ENCODE peak calls at places on chromosome X, in six cellular contexts. One of them, this sample, is unnamed.

GRCh38 chrX:72662020-72662747 is 51.9 kb downstream of the PHKA1 start:
- DNase-seq in fibroblast of mammary gland: no peak
- DNase-seq in stimulated activated CD4-positive, alpha-beta T cell treated with anti-CD3 and anti-CD28 coated beads, Interleukin-12 subunit alpha, Interleukin-12 subunit beta, amount 100 ng/mL, for 4 hours: no peak
- DNase-seq in neural progenitor cell: no peak
- DNase-seq in T follicular helper cell: no peak
- DNase-seq in activated CD4-positive, alpha-beta T cell treated with anti-CD3 and anti-CD28 coated beads, Interleukin-2, amount 50 U/mL, for 48 hours: no peak
- DNase-seq in this sample: no peak

GRCh38 chrX:51257490-51257889 is 75.1 kb upstream of the NUDT10 start:
- DNase-seq in fibroblast of mammary gland: no peak
- DNase-seq in stimulated activated CD4-positive, alpha-beta T cell treated with anti-CD3 and anti-CD28 coated beads, Interleukin-12 subunit alpha, Interleukin-12 subunit beta, amount 100 ng/mL, for 4 hours: no peak
- DNase-seq in neural progenitor cell: no peak
- DNase-seq in T follicular helper cell: no peak
- DNase-seq in activated CD4-positive, alpha-beta T cell treated with anti-CD3 and anti-CD28 coated beads, Interleukin-2, amount 50 U/mL, for 48 hours: no peak
- DNase-seq in this sample: no peak

GRCh38 chrX:22429704-22430103 is 157.0 kb downstream of the CBLL2 start:
- DNase-seq in fibroblast of mammary gland: no peak
- DNase-seq in stimulated activated CD4-positive, alpha-beta T cell treated with anti-CD3 and anti-CD28 coated beads, Interleukin-12 subunit alpha, Interleukin-12 subunit beta, amount 100 ng/mL, for 4 hours: no peak
- DNase-seq in neural progenitor cell: no peak
- DNase-seq in T follicular helper cell: no peak
- DNase-seq in activated CD4-positive, alpha-beta T cell treated with anti-CD3 and anti-CD28 coated beads, Interleukin-2, amount 50 U/mL, for 48 hours: no peak
- DNase-seq in this sample: no peak

GRCh38 chrX:9786839-9787635 is 808 bp downstream of the SHROOM2 start:
- DNase-seq in fibroblast of mammary gland: no peak
- DNase-seq in stimulated activated CD4-positive, alpha-beta T cell treated with anti-CD3 and anti-CD28 coated beads, Interleukin-12 subunit alpha, Interleukin-12 subunit beta, amount 100 ng/mL, for 4 hours: no peak
- DNase-seq in neural progenitor cell: peak; percentile 58
- DNase-seq in T follicular helper cell: no peak
- DNase-seq in activated CD4-positive, alpha-beta T cell treated with anti-CD3 and anti-CD28 coated beads, Interleukin-2, amount 50 U/mL, for 48 hours: no peak
- DNase-seq in this sample: peak; percentile 45

GRCh38 chrX:38717871-38718270 is 83.4 kb upstream of the MID1IP1 start:
- DNase-seq in fibroblast of mammary gland: peak; percentile 34
- DNase-seq in stimulated activated CD4-positive, alpha-beta T cell treated with anti-CD3 and anti-CD28 coated beads, Interleukin-12 subunit alpha, Interleukin-12 subunit beta, amount 100 ng/mL, for 4 hours: no peak
- DNase-seq in neural progenitor cell: peak; percentile 43
- DNase-seq in T follicular helper cell: no peak
- DNase-seq in activated CD4-positive, alpha-beta T cell treated with anti-CD3 and anti-CD28 coated beads, Interleukin-2, amount 50 U/mL, for 48 hours: no peak
- DNase-seq in this sample: peak; percentile 54

GRCh38 chrX:71919436-71919835 is 8.8 kb downstream of the NHSL2 start:
- DNase-seq in fibroblast of mammary gland: no peak
- DNase-seq in stimulated activated CD4-positive, alpha-beta T cell treated with anti-CD3 and anti-CD28 coated beads, Interleukin-12 subunit alpha, Interleukin-12 subunit beta, amount 100 ng/mL, for 4 hours: no peak
- DNase-seq in neural progenitor cell: no peak
- DNase-seq in T follicular helper cell: no peak
- DNase-seq in activated CD4-positive, alpha-beta T cell treated with anti-CD3 and anti-CD28 coated beads, Interleukin-2, amount 50 U/mL, for 48 hours: no peak
- DNase-seq in this sample: no peak

GRCh38 chrX:71171110-71171801 is 26.6 kb downstream of the NLGN3 start:
- DNase-seq in fibroblast of mammary gland: no peak
- DNase-seq in stimulated activated CD4-positive, alpha-beta T cell treated with anti-CD3 and anti-CD28 coated beads, Interleukin-12 subunit alpha, Interleukin-12 subunit beta, amount 100 ng/mL, for 4 hours: no peak
- DNase-seq in neural progenitor cell: no peak
- DNase-seq in T follicular helper cell: no peak
- DNase-seq in activated CD4-positive, alpha-beta T cell treated with anti-CD3 and anti-CD28 coated beads, Interleukin-2, amount 50 U/mL, for 48 hours: no peak
- DNase-seq in this sample: peak; percentile 23

GRCh38 chrX:103446665-103447302 is 70.4 kb downstream of the BEX3 start:
- DNase-seq in fibroblast of mammary gland: no peak
- DNase-seq in stimulated activated CD4-positive, alpha-beta T cell treated with anti-CD3 and anti-CD28 coated beads, Interleukin-12 subunit alpha, Interleukin-12 subunit beta, amount 100 ng/mL, for 4 hours: no peak
- DNase-seq in neural progenitor cell: peak; percentile 46
- DNase-seq in T follicular helper cell: no peak
- DNase-seq in activated CD4-positive, alpha-beta T cell treated with anti-CD3 and anti-CD28 coated beads, Interleukin-2, amount 50 U/mL, for 48 hours: no peak
- DNase-seq in this sample: peak; percentile 47

GRCh38 chrX:48697182-48697727 is 721 bp downstream of the SUV39H1 start:
- DNase-seq in fibroblast of mammary gland: no peak
- DNase-seq in stimulated activated CD4-positive, alpha-beta T cell treated with anti-CD3 and anti-CD28 coated beads, Interleukin-12 subunit alpha, Interleukin-12 subunit beta, amount 100 ng/mL, for 4 hours: no peak
- DNase-seq in neural progenitor cell: no peak
- DNase-seq in T follicular helper cell: no peak
- DNase-seq in activated CD4-positive, alpha-beta T cell treated with anti-CD3 and anti-CD28 coated beads, Interleukin-2, amount 50 U/mL, for 48 hours: no peak
- DNase-seq in this sample: no peak

GRCh38 chrX:97806238-97806637 is 922.5 kb downstream of the RPA4 start:
- DNase-seq in fibroblast of mammary gland: peak; percentile 24
- DNase-seq in stimulated activated CD4-positive, alpha-beta T cell treated with anti-CD3 and anti-CD28 coated beads, Interleukin-12 subunit alpha, Interleukin-12 subunit beta, amount 100 ng/mL, for 4 hours: no peak
- DNase-seq in neural progenitor cell: no peak
- DNase-seq in T follicular helper cell: no peak
- DNase-seq in activated CD4-positive, alpha-beta T cell treated with anti-CD3 and anti-CD28 coated beads, Interleukin-2, amount 50 U/mL, for 48 hours: no peak
- DNase-seq in this sample: no peak

GRCh38 chrX:49271341-49271740 is 1.7 kb downstream of the PPP1R3F start:
- DNase-seq in fibroblast of mammary gland: no peak
- DNase-seq in stimulated activated CD4-positive, alpha-beta T cell treated with anti-CD3 and anti-CD28 coated beads, Interleukin-12 subunit alpha, Interleukin-12 subunit beta, amount 100 ng/mL, for 4 hours: no peak
- DNase-seq in neural progenitor cell: no peak
- DNase-seq in T follicular helper cell: no peak
- DNase-seq in activated CD4-positive, alpha-beta T cell treated with anti-CD3 and anti-CD28 coated beads, Interleukin-2, amount 50 U/mL, for 48 hours: peak; percentile 33
- DNase-seq in this sample: no peak

GRCh38 chrX:18426004-18426320 is 554 bp downstream of the CDKL5 start:
- DNase-seq in fibroblast of mammary gland: no peak
- DNase-seq in stimulated activated CD4-positive, alpha-beta T cell treated with anti-CD3 and anti-CD28 coated beads, Interleukin-12 subunit alpha, Interleukin-12 subunit beta, amount 100 ng/mL, for 4 hours: no peak
- DNase-seq in neural progenitor cell: no peak
- DNase-seq in T follicular helper cell: no peak
- DNase-seq in activated CD4-positive, alpha-beta T cell treated with anti-CD3 and anti-CD28 coated beads, Interleukin-2, amount 50 U/mL, for 48 hours: peak; percentile 3
- DNase-seq in this sample: peak; percentile 17

GRCh38 chrX:101482296-101482695 is 3.0 kb upstream of the ARMCX4 start:
- DNase-seq in fibroblast of mammary gland: no peak
- DNase-seq in stimulated activated CD4-positive, alpha-beta T cell treated with anti-CD3 and anti-CD28 coated beads, Interleukin-12 subunit alpha, Interleukin-12 subunit beta, amount 100 ng/mL, for 4 hours: no peak
- DNase-seq in neural progenitor cell: no peak
- DNase-seq in T follicular helper cell: no peak
- DNase-seq in activated CD4-positive, alpha-beta T cell treated with anti-CD3 and anti-CD28 coated beads, Interleukin-2, amount 50 U/mL, for 48 hours: no peak
- DNase-seq in this sample: no peak

GRCh38 chrX:29792335-29792734 is 423.0 kb upstream of the MAGEB2 start:
- DNase-seq in fibroblast of mammary gland: no peak
- DNase-seq in stimulated activated CD4-positive, alpha-beta T cell treated with anti-CD3 and anti-CD28 coated beads, Interleukin-12 subunit alpha, Interleukin-12 subunit beta, amount 100 ng/mL, for 4 hours: no peak
- DNase-seq in neural progenitor cell: no peak
- DNase-seq in T follicular helper cell: no peak
- DNase-seq in activated CD4-positive, alpha-beta T cell treated with anti-CD3 and anti-CD28 coated beads, Interleukin-2, amount 50 U/mL, for 48 hours: no peak
- DNase-seq in this sample: no peak

GRCh38 chrX:265502-265901 is 15.7 kb upstream of the PLCXD1 start:
- DNase-seq in fibroblast of mammary gland: no peak
- DNase-seq in stimulated activated CD4-positive, alpha-beta T cell treated with anti-CD3 and anti-CD28 coated beads, Interleukin-12 subunit alpha, Interleukin-12 subunit beta, amount 100 ng/mL, for 4 hours: no peak
- DNase-seq in neural progenitor cell: no peak
- DNase-seq in T follicular helper cell: no peak
- DNase-seq in activated CD4-positive, alpha-beta T cell treated with anti-CD3 and anti-CD28 coated beads, Interleukin-2, amount 50 U/mL, for 48 hours: no peak
- DNase-seq in this sample: no peak

GRCh38 chrX:129957241-129958099 is 25.0 kb upstream of the BCORL1 start:
- DNase-seq in fibroblast of mammary gland: peak; percentile 33
- DNase-seq in stimulated activated CD4-positive, alpha-beta T cell treated with anti-CD3 and anti-CD28 coated beads, Interleukin-12 subunit alpha, Interleukin-12 subunit beta, amount 100 ng/mL, for 4 hours: peak; percentile 44
- DNase-seq in neural progenitor cell: peak; percentile 79
- DNase-seq in T follicular helper cell: no peak
- DNase-seq in activated CD4-positive, alpha-beta T cell treated with anti-CD3 and anti-CD28 coated beads, Interleukin-2, amount 50 U/mL, for 48 hours: peak; percentile 66
- DNase-seq in this sample: peak; percentile 75

GRCh38 chrX:18170910-18171309 is 49.8 kb downstream of the BEND2 start:
- DNase-seq in fibroblast of mammary gland: no peak
- DNase-seq in stimulated activated CD4-positive, alpha-beta T cell treated with anti-CD3 and anti-CD28 coated beads, Interleukin-12 subunit alpha, Interleukin-12 subunit beta, amount 100 ng/mL, for 4 hours: no peak
- DNase-seq in neural progenitor cell: no peak
- DNase-seq in T follicular helper cell: no peak
- DNase-seq in activated CD4-positive, alpha-beta T cell treated with anti-CD3 and anti-CD28 coated beads, Interleukin-2, amount 50 U/mL, for 48 hours: no peak
- DNase-seq in this sample: no peak

GRCh38 chrX:68989865-68990606 is 161.2 kb downstream of the EFNB1 start:
- DNase-seq in fibroblast of mammary gland: peak; percentile 61
- DNase-seq in stimulated activated CD4-positive, alpha-beta T cell treated with anti-CD3 and anti-CD28 coated beads, Interleukin-12 subunit alpha, Interleukin-12 subunit beta, amount 100 ng/mL, for 4 hours: no peak
- DNase-seq in neural progenitor cell: peak; percentile 79
- DNase-seq in T follicular helper cell: no peak
- DNase-seq in activated CD4-positive, alpha-beta T cell treated with anti-CD3 and anti-CD28 coated beads, Interleukin-2, amount 50 U/mL, for 48 hours: no peak
- DNase-seq in this sample: peak; percentile 81

GRCh38 chrX:7446815-7447214 is 298.9 kb upstream of the PUDP start:
- DNase-seq in fibroblast of mammary gland: peak; percentile 7
- DNase-seq in stimulated activated CD4-positive, alpha-beta T cell treated with anti-CD3 and anti-CD28 coated beads, Interleukin-12 subunit alpha, Interleukin-12 subunit beta, amount 100 ng/mL, for 4 hours: no peak
- DNase-seq in neural progenitor cell: no peak
- DNase-seq in T follicular helper cell: no peak
- DNase-seq in activated CD4-positive, alpha-beta T cell treated with anti-CD3 and anti-CD28 coated beads, Interleukin-2, amount 50 U/mL, for 48 hours: no peak
- DNase-seq in this sample: no peak

GRCh38 chrX:155070038-155070437 is 898 bp downstream of the CMC4 start:
- DNase-seq in fibroblast of mammary gland: peak; percentile 2
- DNase-seq in stimulated activated CD4-positive, alpha-beta T cell treated with anti-CD3 and anti-CD28 coated beads, Interleukin-12 subunit alpha, Interleukin-12 subunit beta, amount 100 ng/mL, for 4 hours: no peak
- DNase-seq in neural progenitor cell: peak; percentile 4
- DNase-seq in T follicular helper cell: no peak
- DNase-seq in activated CD4-positive, alpha-beta T cell treated with anti-CD3 and anti-CD28 coated beads, Interleukin-2, amount 50 U/mL, for 48 hours: no peak
- DNase-seq in this sample: no peak

GRCh38 chrX:48938721-48939416 is 18.5 kb downstream of the OTUD5 start:
- DNase-seq in fibroblast of mammary gland: no peak
- DNase-seq in stimulated activated CD4-positive, alpha-beta T cell treated with anti-CD3 and anti-CD28 coated beads, Interleukin-12 subunit alpha, Interleukin-12 subunit beta, amount 100 ng/mL, for 4 hours: peak; percentile 50
- DNase-seq in neural progenitor cell: no peak
- DNase-seq in T follicular helper cell: peak; percentile 63
- DNase-seq in activated CD4-positive, alpha-beta T cell treated with anti-CD3 and anti-CD28 coated beads, Interleukin-2, amount 50 U/mL, for 48 hours: peak; percentile 81
- DNase-seq in this sample: no peak

GRCh38 chrX:920234-920799 is 289.7 kb downstream of the SHOX start:
- DNase-seq in fibroblast of mammary gland: peak; percentile 23
- DNase-seq in stimulated activated CD4-positive, alpha-beta T cell treated with anti-CD3 and anti-CD28 coated beads, Interleukin-12 subunit alpha, Interleukin-12 subunit beta, amount 100 ng/mL, for 4 hours: no peak
- DNase-seq in neural progenitor cell: no peak
- DNase-seq in T follicular helper cell: no peak
- DNase-seq in activated CD4-positive, alpha-beta T cell treated with anti-CD3 and anti-CD28 coated beads, Interleukin-2, amount 50 U/mL, for 48 hours: no peak
- DNase-seq in this sample: no peak

GRCh38 chrX:22952011-22952410 is 47.7 kb upstream of the DDX53 start:
- DNase-seq in fibroblast of mammary gland: peak; percentile 44
- DNase-seq in stimulated activated CD4-positive, alpha-beta T cell treated with anti-CD3 and anti-CD28 coated beads, Interleukin-12 subunit alpha, Interleukin-12 subunit beta, amount 100 ng/mL, for 4 hours: no peak
- DNase-seq in neural progenitor cell: no peak
- DNase-seq in T follicular helper cell: no peak
- DNase-seq in activated CD4-positive, alpha-beta T cell treated with anti-CD3 and anti-CD28 coated beads, Interleukin-2, amount 50 U/mL, for 48 hours: no peak
- DNase-seq in this sample: no peak

GRCh38 chrX:65677954-65678469 is 10.6 kb downstream of the MSN start:
- DNase-seq in fibroblast of mammary gland: peak; percentile 93
- DNase-seq in stimulated activated CD4-positive, alpha-beta T cell treated with anti-CD3 and anti-CD28 coated beads, Interleukin-12 subunit alpha, Interleukin-12 subunit beta, amount 100 ng/mL, for 4 hours: no peak
- DNase-seq in neural progenitor cell: no peak
- DNase-seq in T follicular helper cell: no peak
- DNase-seq in activated CD4-positive, alpha-beta T cell treated with anti-CD3 and anti-CD28 coated beads, Interleukin-2, amount 50 U/mL, for 48 hours: no peak
- DNase-seq in this sample: no peak

GRCh38 chrX:110563276-110563675 is 204.6 kb downstream of the RTL9 start:
- DNase-seq in fibroblast of mammary gland: peak; percentile 75
- DNase-seq in stimulated activated CD4-positive, alpha-beta T cell treated with anti-CD3 and anti-CD28 coated beads, Interleukin-12 subunit alpha, Interleukin-12 subunit beta, amount 100 ng/mL, for 4 hours: no peak
- DNase-seq in neural progenitor cell: no peak
- DNase-seq in T follicular helper cell: no peak
- DNase-seq in activated CD4-positive, alpha-beta T cell treated with anti-CD3 and anti-CD28 coated beads, Interleukin-2, amount 50 U/mL, for 48 hours: no peak
- DNase-seq in this sample: no peak

GRCh38 chrX:133495464-133496391 is 80.4 kb upstream of the GPC4 start:
- DNase-seq in fibroblast of mammary gland: peak; percentile 79
- DNase-seq in stimulated activated CD4-positive, alpha-beta T cell treated with anti-CD3 and anti-CD28 coated beads, Interleukin-12 subunit alpha, Interleukin-12 subunit beta, amount 100 ng/mL, for 4 hours: no peak
- DNase-seq in neural progenitor cell: no peak
- DNase-seq in T follicular helper cell: no peak
- DNase-seq in activated CD4-positive, alpha-beta T cell treated with anti-CD3 and anti-CD28 coated beads, Interleukin-2, amount 50 U/mL, for 48 hours: no peak
- DNase-seq in this sample: no peak

This sample was measured in iPS-NIHi11.